ENCODE peak calls at places on chromosomes 4 and X, in five cellular contexts. J, N, O, P and H are unnamed samples.

GRCh38 chr4:26459054-26459755 is 31.1 kb downstream of the CCKAR start:
- DNase-seq in N (no peak), P (no peak), O (no peak), J (no peak), H (no peak)

GRCh38 chrX:43655151-43655676 is 885 bp upstream of the MAOA start:
- DNase-seq in O (peak; percentile 41), P (peak; percentile 51), N (no peak), J (peak; percentile 60), H (peak; percentile 76)

GRCh38 chr4:42151568-42152506 is 618 bp downstream of the BEND4 start:
- DNase-seq in O (no peak), N (peak; percentile 79), P (no peak), J (no peak), H (no peak)

GRCh38 chr4:151031831-151032605 is 16.9 kb upstream of the LRBA start:
- DNase-seq in O (no peak), J (no peak), N (peak; percentile 43), P (no peak), H (no peak)

GRCh38 chr4:149980941-149981340 is 97.3 kb upstream of the DCLK2 start:
- DNase-seq in N (no peak), P (peak; percentile 41), J (no peak), O (no peak), H (peak; percentile 68)

GRCh38 chr4:17448689-17449088 is 63.2 kb downstream of the QDPR start:
- DNase-seq in J (no peak), N (no peak), O (no peak), P (no peak), H (no peak)

GRCh38 chr4:123564758-123565346 is 168.3 kb downstream of the SPRY1 start:
- DNase-seq in N (no peak), O (peak; percentile 60), J (no peak), P (no peak), H (no peak)

GRCh38 chrX:132119283-132119682 is 8.5 kb downstream of the FRMD7 start:
- DNase-seq in J (no peak), P (no peak), N (no peak), O (no peak), H (no peak)

GRCh38 chrX:110699109-110699508 is 96.5 kb downstream of the CHRDL1 start:
- DNase-seq in P (no peak), O (no peak), J (no peak), N (no peak), H (no peak)

GRCh38 chr4:169133932-169134331 is 123.9 kb upstream of the CBR4 start:
- DNase-seq in J (no peak), O (no peak), N (no peak), P (no peak), H (no peak)
- H3K36me3 ChIP-seq in J (peaks cover 8% of the 10 kb centered on the region), O (peaks cover 87% of the 10 kb centered on the region), N (peaks cover 55% of the 10 kb centered on the region), P (no peaks in the 10 kb centered on the region), H (peaks cover 9% of the 10 kb centered on the region)

DNA sequence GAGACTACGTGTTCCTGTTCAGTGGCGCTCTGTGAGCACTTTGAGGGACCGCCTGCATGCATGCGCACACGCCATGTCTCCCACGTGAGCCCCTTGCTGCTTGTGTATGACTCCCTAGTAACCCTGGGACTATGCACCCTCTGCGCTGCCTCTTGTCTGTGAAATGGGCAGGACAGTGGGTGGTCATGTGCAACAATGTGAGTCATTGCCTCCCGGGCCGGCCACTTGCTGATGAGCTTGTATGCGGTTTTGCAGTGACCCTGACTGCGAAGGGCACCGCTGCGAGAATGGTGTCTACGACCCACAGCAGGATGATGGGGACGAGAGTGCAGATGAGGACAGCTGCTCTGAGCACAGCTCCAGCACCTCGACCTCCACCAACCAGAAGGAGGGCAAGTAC is 61.4 kb downstream of the TNIP2 start:
- DNase-seq in J (no peak), O (peak; percentile 93), P (no peak), N (no peak), H (no peak)
- H3K36me3 ChIP-seq in J (peaks cover 94% of the 10 kb centered on the region), O (peaks cover 36% of the 10 kb centered on the region), P (no peaks in the 10 kb centered on the region), N (peaks cover 100% of the 10 kb centered on the region), H (peaks cover 68% of the 10 kb centered on the region)

GRCh38 chrX:153951683-153952372 is 7.4 kb upstream of the RENBP start:
- DNase-seq in O (no peak), N (no peak), J (no peak), P (no peak), H (no peak)

GRCh38 chrX:153953892-153954617 is 9.6 kb upstream of the RENBP start:
- DNase-seq in N (no peak), J (no peak), P (no peak), O (no peak), H (no peak)

GRCh38 chrX:153954618-153955450 is 10.4 kb upstream of the RENBP start:
- DNase-seq in O (no peak), P (no peak), J (no peak), N (no peak), H (no peak)

GRCh38 chrX:153952373-153953026 is 8.1 kb upstream of the RENBP start:
- DNase-seq in N (no peak), P (no peak), O (no peak), J (no peak), H (no peak)

DNA sequence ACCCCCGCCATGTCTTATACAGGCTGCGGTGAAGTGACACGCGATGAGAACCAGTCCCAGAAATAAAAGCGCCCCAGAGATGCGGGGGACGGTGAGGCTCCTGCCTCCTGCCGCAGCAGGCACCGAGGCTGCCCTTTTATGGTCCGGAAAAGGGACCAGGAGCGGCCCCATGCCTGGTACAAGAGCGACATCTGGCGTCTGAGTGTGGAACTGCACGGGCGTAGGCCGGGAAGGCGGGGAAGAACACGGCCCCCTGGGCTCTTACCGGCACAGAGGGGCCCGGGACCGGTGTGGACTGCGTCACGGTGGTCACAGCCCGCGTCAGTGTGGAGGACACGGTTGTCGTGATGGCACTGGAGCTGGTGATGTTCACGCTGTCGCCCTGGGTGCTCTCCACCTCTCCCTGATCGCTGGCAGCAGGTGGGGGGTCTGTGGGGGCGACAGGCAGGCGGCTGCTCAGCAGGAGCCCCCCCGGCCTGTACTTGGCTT is 8.9 kb upstream of the RENBP start:
- DNase-seq in J (peak; percentile 76), P (peak; percentile 84), O (peak; percentile 72), N (peak; percentile 88), H (peak; percentile 93)
- H3K36me3 ChIP-seq in J (peaks cover 87% of the 10 kb centered on the region), P (no peaks in the 10 kb centered on the region), O (peaks cover 89% of the 10 kb centered on the region), N (peaks cover 97% of the 10 kb centered on the region), H (peaks cover 9% of the 10 kb centered on the region)

GRCh38 chr4:13618212-13618806 is 9.2 kb downstream of the BOD1L1 start:
- DNase-seq in J (no peak), O (no peak), N (no peak), P (no peak), H (no peak)

GRCh38 chr4:13616597-13616996 is 10.9 kb downstream of the BOD1L1 start:
- DNase-seq in O (no peak), P (no peak), J (no peak), N (no peak), H (no peak)

GRCh38 chr4:13617801-13618200 is 9.7 kb downstream of the BOD1L1 start:
- DNase-seq in P (no peak), O (no peak), N (no peak), J (no peak), H (no peak)

GRCh38 chr4:13612569-13612968 is 15.0 kb downstream of the BOD1L1 start:
- DNase-seq in P (no peak), N (no peak), J (no peak), O (no peak), H (no peak)

GRCh38 chr4:13615162-13615561 is 12.4 kb downstream of the BOD1L1 start:
- DNase-seq in J (no peak), O (no peak), N (no peak), P (no peak), H (no peak)
- H3K36me3 ChIP-seq in J (peaks cover 60% of the 10 kb centered on the region), O (peaks cover 11% of the 10 kb centered on the region), N (peaks cover 92% of the 10 kb centered on the region), P (no peaks in the 10 kb centered on the region), H (peaks cover 49% of the 10 kb centered on the region)

GRCh38 chr4:1234296-1234695 is 14.6 kb downstream of the CTBP1 start:
- DNase-seq in P (no peak), N (peak; percentile 60), O (no peak), J (no peak), H (peak; percentile 80)

GRCh38 chr4:1234811-1235292 is 14.1 kb downstream of the CTBP1 start:
- DNase-seq in N (peak; percentile 62), J (no peak), P (peak; percentile 28), O (no peak), H (peak; percentile 60)

GRCh38 chr4:1235381-1236102 is 13.4 kb downstream of the CTBP1 start:
- DNase-seq in J (no peak), O (no peak), P (peak; percentile 23), N (peak; percentile 66), H (peak; percentile 59)

GRCh38 chr4:1237981-1238675 is 10.8 kb downstream of the CTBP1 start:
- DNase-seq in O (no peak), P (peak; percentile 21), N (peak; percentile 78), J (no peak), H (peak; percentile 63)

GRCh38 chr4:1236103-1236641 is 12.8 kb downstream of the CTBP1 start:
- DNase-seq in O (no peak), N (peak; percentile 55), J (no peak), P (peak; percentile 20), H (peak; percentile 63)
- H3K36me3 ChIP-seq in O (peaks cover 20% of the 10 kb centered on the region), N (peaks cover 85% of the 10 kb centered on the region), J (peaks cover 75% of the 10 kb centered on the region), P (no peaks in the 10 kb centered on the region), H (peaks cover 60% of the 10 kb centered on the region)

GRCh38 chr4:183268556-183268955 is 51.5 kb downstream of the CLDN22 start:
- DNase-seq in P (no peak), N (no peak), J (no peak), O (no peak), H (no peak)
- H3K36me3 ChIP-seq in P (no peaks in the 10 kb centered on the region), N (peaks cover 34% of the 10 kb centered on the region), J (peaks cover 54% of the 10 kb centered on the region), O (peaks cover 92% of the 10 kb centered on the region), H (peaks cover 2% of the 10 kb centered on the region)

DNA sequence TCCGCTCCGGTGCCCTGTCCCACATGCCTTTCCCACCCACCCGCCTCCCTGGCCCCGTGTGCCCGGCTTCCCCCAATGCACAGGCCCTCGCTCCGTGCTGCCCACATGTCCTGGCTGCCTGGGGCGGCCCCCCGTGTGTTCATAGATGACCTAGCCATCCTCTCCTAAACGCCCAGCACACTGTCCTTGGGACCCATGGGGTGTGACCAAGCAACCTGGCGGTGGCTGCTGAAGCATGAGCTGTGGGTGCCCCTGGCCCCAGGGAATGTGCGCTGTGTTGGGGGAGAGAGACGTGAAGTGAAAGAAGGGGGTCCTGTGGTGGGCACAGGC is 28.3 kb downstream of the MAEA start:
- DNase-seq in P (no peak), O (no peak), N (peak; percentile 65), J (no peak), H (no peak)
- H3K36me3 ChIP-seq in P (peaks cover 3% of the 10 kb centered on the region), O (peaks cover 34% of the 10 kb centered on the region), N (peaks cover 77% of the 10 kb centered on the region), J (peaks cover 83% of the 10 kb centered on the region), H (peaks cover 51% of the 10 kb centered on the region)